ENCODE peak calls at places on chromosome 5, in nine cellular contexts. O, D, Y, G, F, K, C, A and B are unnamed samples.

GRCh38 chr5:958701-959571 is 49.7 kb upstream of the NKD2 start:
- DNase-seq in O (no peak), D (no peak), Y (no peak), G (peak; percentile 8), F (no peak), K (no peak), C (no peak), A (no peak), B (no peak)

GRCh38 chr5:143370440-143370839 is 33.0 kb downstream of the NR3C1 start:
- DNase-seq in O (no peak), D (no peak), Y (no peak), G (no peak), F (no peak), K (no peak), C (no peak), A (no peak), B (no peak)

GRCh38 chr5:92841604-92842155 is 739.3 kb downstream of the NR2F1-AS1 start:
- DNase-seq in O (no peak), D (no peak), Y (no peak), G (no peak), F (no peak), K (no peak), C (no peak), A (no peak), B (no peak)

GRCh38 chr5:158234323-158235158 is 375.6 kb upstream of the CLINT1 start:
- DNase-seq in O (peak; percentile 4), D (no peak), Y (no peak), G (no peak), F (no peak), K (no peak), C (no peak), A (no peak), B (no peak)

GRCh38 chr5:54547711-54548250 is 30.2 kb downstream of the SNX18 start:
- DNase-seq in O (no peak), D (no peak), Y (no peak), G (no peak), F (no peak), K (no peak), C (no peak), A (no peak), B (no peak)

GRCh38 chr5:142671276-142671675 is 14.6 kb downstream of the FGF1 start:
- DNase-seq in O (no peak), D (no peak), Y (no peak), G (no peak), F (no peak), K (no peak), C (no peak), A (no peak), B (no peak)

GRCh38 chr5:159543326-159543725 is 213.0 kb upstream of the IL12B start:
- DNase-seq in O (no peak), D (no peak), Y (no peak), G (no peak), F (no peak), K (no peak), C (no peak), A (no peak), B (no peak)

GRCh38 chr5:101662263-101662662 is 633.8 kb downstream of the SLCO4C1 start:
- DNase-seq in O (no peak), D (no peak), Y (no peak), G (no peak), F (no peak), K (no peak), C (no peak), A (no peak), B (no peak)

GRCh38 chr5:87300744-87301143 is 33.1 kb downstream of the RASA1 start:
- DNase-seq in O (peak; percentile 44), D (no peak), Y (no peak), G (no peak), F (no peak), K (no peak), C (peak; percentile 21), A (no peak), B (peak; percentile 6)

GRCh38 chr5:149150457-149150856 is 9.2 kb downstream of the ABLIM3 start:
- DNase-seq in O (no peak), D (no peak), Y (no peak), G (no peak), F (no peak), K (no peak), C (no peak), A (no peak), B (no peak)

GRCh38 chr5:134135091-134135655 is 20.7 kb downstream of the TCF7 start:
- DNase-seq in O (no peak), D (no peak), Y (no peak), G (no peak), F (no peak), K (peak; percentile 26), C (no peak), A (no peak), B (no peak)